ENCODE peak calls at places on chromosomes 3 and 15, in nine cellular contexts. Q is IMR-90, R is bronchial epithelial cell, F is fibroblast of villous mesenchyme, W is astrocyte of the cerebellum, N is mammary epithelial cell, D is neural progenitor cell, G is ascending aorta, O is activated B cell treated with CpG ODN at 0.5 μM for 24 hours. H is an unnamed sample.

GRCh38 chr3:114442251-114442650 is 148.4 kb downstream of the TIGIT start:
- DNase-seq in R (peak), Q (peak), O (no peak), F (peak), N (no peak), W (no peak), G (no peak), D (no peak), H (no peak)

GRCh38 chr15:98609144-98609852 is 39.0 kb upstream of the IGF1R start:
- DNase-seq in N (peak), R (peak), G (no peak), D (peak), F (peak), O (no peak), Q (peak), W (peak), H (peak)

GRCh38 chr3:121430816-121431215 is 115.0 kb downstream of the POLQ start:
- DNase-seq in D (no peak), W (no peak), R (no peak), N (no peak), Q (no peak), G (no peak), O (no peak), F (no peak), H (no peak)

GRCh38 chr3:40920041-40920440 is 279.3 kb upstream of the CTNNB1 start:
- DNase-seq in N (peak), Q (no peak), O (no peak), R (peak), F (peak), G (no peak), D (no peak), W (peak), H (no peak)

GRCh38 chr3:113241292-113242033 is 30.1 kb downstream of the BOC start:
- DNase-seq in D (peak), Q (peak), R (no peak), N (no peak), G (no peak), F (no peak), O (no peak), W (no peak), H (no peak)

GRCh38 chr3:170697803-170698350 is 112.0 kb upstream of the SLC7A14 start:
- DNase-seq in R (no peak), O (no peak), F (no peak), W (no peak), Q (no peak), G (no peak), D (peak), N (no peak), H (no peak)

GRCh38 chr3:10915395-10915794 is 77.2 kb upstream of the SLC6A1 start:
- DNase-seq in Q (no peak), O (no peak), W (no peak), D (no peak), N (no peak), R (no peak), G (no peak), F (no peak), H (no peak)

GRCh38 chr3:71548995-71549394 is 34.5 kb downstream of the FOXP1 start:
- DNase-seq in O (no peak), F (no peak), R (no peak), N (no peak), Q (no peak), D (no peak), W (no peak), G (no peak), H (no peak)

GRCh38 chr15:93027413-93027812 is 61.6 kb downstream of the RGMA start:
- DNase-seq in Q (no peak), D (no peak), N (no peak), R (no peak), F (no peak), G (no peak), W (no peak), O (no peak), H (no peak)

GRCh38 chr15:81023483-81024264 is 23.0 kb downstream of the TLNRD1 start:
- DNase-seq in N (no peak), D (no peak), W (no peak), Q (peak), F (peak), G (peak), R (peak), O (peak), H (no peak)

GRCh38 chr15:89171136-89172072 is 50.0 kb downstream of the RLBP1 start:
- DNase-seq in O (no peak), G (no peak), F (peak), R (peak), Q (peak), N (no peak), D (peak), W (no peak), H (peak)

GRCh38 chr15:73550190-73550589 is 83.0 kb downstream of the NPTN start:
- DNase-seq in Q (no peak), D (no peak), G (no peak), W (no peak), O (no peak), R (no peak), N (no peak), F (no peak), H (no peak)

GRCh38 chr3:197001972-197002700 is 27.5 kb downstream of the MELTF start:
- DNase-seq in G (no peak), N (no peak), Q (no peak), W (no peak), O (no peak), F (peak), R (no peak), D (peak), H (no peak)

GRCh38 chr3:175266993-175267960 is 408.1 kb downstream of the NAALADL2 start:
- DNase-seq in R (peak), D (no peak), N (peak), W (no peak), G (no peak), Q (peak), F (peak), O (no peak), H (no peak)

GRCh38 chr3:65334045-65334665 is 646.4 kb upstream of the ADAMTS9 start:
- DNase-seq in O (no peak), G (no peak), N (no peak), F (no peak), W (no peak), R (no peak), Q (no peak), D (peak), H (no peak)

GRCh38 chr3:127444761-127445160 is 145.8 kb downstream of the TPRA1 start:
- DNase-seq in D (no peak), R (no peak), W (no peak), F (no peak), O (no peak), N (no peak), G (no peak), Q (no peak), H (peak)

GRCh38 chr3:13016083-13016725 is 57.0 kb downstream of the IQSEC1 start:
- DNase-seq in G (no peak), W (no peak), F (no peak), O (peak), R (no peak), D (no peak), N (no peak), Q (no peak), H (no peak)

GRCh38 chr15:39692464-39693327 is 89.9 kb downstream of the FSIP1 start:
- DNase-seq in F (peak), Q (no peak), O (no peak), D (peak), G (no peak), W (no peak), N (no peak), R (peak), H (no peak)

GRCh38 chr3:9270704-9271103 is 21.3 kb upstream of the SRGAP3 start:
- DNase-seq in N (no peak), D (no peak), W (no peak), Q (no peak), O (no peak), R (no peak), F (no peak), G (no peak), H (no peak)

GRCh38 chr3:130529816-130530215 is 12.8 kb downstream of the COL6A6 start:
- DNase-seq in W (no peak), Q (no peak), F (no peak), G (no peak), O (no peak), R (no peak), D (no peak), N (no peak), H (no peak)

GRCh38 chr3:139695701-139696422 is 18.1 kb upstream of the NMNAT3 start:
- DNase-seq in Q (no peak), O (no peak), W (no peak), D (no peak), G (no peak), R (peak), N (no peak), F (no peak), H (no peak)

GRCh38 chr3:196141866-196142673 is 60.2 kb upstream of the TFRC start:
- DNase-seq in N (peak), W (no peak), F (no peak), D (no peak), O (no peak), G (no peak), Q (no peak), R (peak), H (no peak)

GRCh38 chr15:75063338-75063737 is 39.9 kb downstream of the PPCDC start:
- DNase-seq in G (no peak), F (peak), O (no peak), Q (peak), R (no peak), N (no peak), W (peak), D (no peak), H (peak)

GRCh38 chr3:104102386-104102785 is 1264.3 kb upstream of the ALCAM start:
- DNase-seq in R (peak), F (peak), G (no peak), O (no peak), N (peak), D (peak), Q (peak), W (peak), H (no peak)

GRCh38 chr3:40800343-40800742 is 275.6 kb downstream of the ZNF621 start:
- DNase-seq in D (peak), R (peak), O (no peak), Q (peak), W (peak), N (peak), G (no peak), F (peak), H (no peak)

GRCh38 chr15:90947577-90948357 is 6.9 kb upstream of the RCCD1 start:
- DNase-seq in F (no peak), N (no peak), Q (no peak), G (no peak), O (no peak), W (no peak), R (no peak), D (no peak), H (no peak)

GRCh38 chr3:188489639-188490405 is 335.9 kb downstream of the LPP start:
- DNase-seq in O (no peak), W (no peak), Q (peak), G (no peak), N (peak), F (no peak), D (no peak), R (peak), H (no peak)

GRCh38 chr3:159266779-159267178 is 464.9 kb downstream of the MFSD1 start:
- DNase-seq in G (no peak), O (no peak), Q (peak), N (peak), W (no peak), F (no peak), R (peak), D (peak), H (no peak)

DNA sequence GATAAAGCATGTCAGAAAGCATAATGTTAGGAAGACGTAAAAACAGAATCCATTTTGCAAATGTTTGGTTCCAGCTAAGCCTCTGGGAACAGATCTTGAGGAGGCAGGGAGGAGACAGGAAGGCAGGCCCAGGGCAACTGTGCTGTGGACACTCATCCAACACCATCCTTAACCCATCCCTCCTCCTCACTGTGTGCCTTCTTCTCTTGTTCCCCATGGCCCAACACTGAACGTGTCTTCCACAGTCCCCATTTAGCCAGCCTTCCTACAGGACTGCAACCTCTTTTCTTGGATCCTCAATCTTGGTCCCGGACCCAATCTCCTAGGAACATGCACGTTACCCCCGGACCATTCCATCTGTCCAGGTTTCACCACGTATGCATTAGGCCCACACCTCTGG is 15.4 kb downstream of the C2CD4B start:
- DNase-seq in D (no peak), F (no peak), Q (no peak), O (no peak), R (no peak), N (no peak), G (no peak), W (no peak), H (no peak)
- TF ChIP-seq CTCF in D (no peak), F (no peak), Q (no peak), O (no peak), R (no peak), N (no peak), G (no peak), W (no peak), H (no peak)

DNA sequence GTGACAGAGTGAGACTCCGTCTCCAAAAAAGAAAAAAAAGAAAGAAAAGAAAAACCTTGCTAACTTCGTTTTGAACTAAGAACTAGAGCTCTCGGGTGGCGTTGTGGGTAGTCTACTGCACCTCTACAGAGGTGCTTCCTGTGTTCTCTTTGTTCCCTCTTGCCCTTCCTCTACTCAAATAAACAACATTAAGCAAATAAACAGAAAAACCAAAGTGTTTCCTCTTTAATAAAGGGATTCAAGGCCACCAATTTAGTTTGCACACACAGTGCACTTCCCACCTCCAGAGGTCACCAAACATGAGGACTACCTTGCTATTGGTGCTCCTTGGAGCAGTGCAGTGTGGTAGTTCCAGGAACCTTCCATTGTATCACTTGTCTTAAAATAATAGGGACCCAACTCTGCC is 354.2 kb upstream of the TBL1XR1 start:
- DNase-seq in F (no peak), G (no peak), Q (no peak), W (no peak), N (no peak), O (no peak), D (no peak), R (no peak), H (no peak)
- TF ChIP-seq CTCF in F (no peak), G (no peak), Q (no peak), W (no peak), N (no peak), O (no peak), D (no peak), R (no peak), H (no peak)

GRCh38 chr3:176816937-176817336 is 380.3 kb downstream of the TBL1XR1 start:
- DNase-seq in R (no peak), G (no peak), N (no peak), F (no peak), W (no peak), Q (no peak), D (no peak), O (no peak), H (no peak)

DNA sequence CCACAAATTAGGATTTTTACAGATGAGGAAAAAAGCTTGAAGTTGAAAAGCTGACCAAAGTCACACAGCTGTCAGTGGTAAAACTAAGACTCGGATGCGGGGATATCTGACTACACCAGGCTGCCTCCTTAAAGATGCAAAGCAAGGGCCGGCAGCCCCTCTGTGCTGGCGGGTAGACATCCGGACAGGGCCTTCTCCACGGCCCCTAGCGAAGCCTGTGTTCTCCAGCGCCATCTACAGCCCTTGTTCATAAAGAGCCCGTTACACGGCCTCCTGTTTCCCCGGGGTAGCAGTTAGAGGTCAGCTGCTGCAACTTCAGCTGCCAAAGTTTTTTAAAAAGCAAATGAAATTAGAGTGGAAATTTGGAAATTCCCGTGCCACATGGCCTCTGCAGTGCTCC is 383.0 kb downstream of the TBL1XR1 start:
- DNase-seq in W (peak), F (peak), Q (peak), R (peak), D (peak), O (no peak), N (peak), G (no peak), H (peak)
- TF ChIP-seq CTCF in W (peak), F (peak), Q (peak), R (peak), D (peak), O (no peak), N (peak), G (peak), H (peak)

GRCh38 chr3:151282921-151283320 is 4.6 kb upstream of the P2RY14 start:
- DNase-seq in O (no peak), R (peak), N (peak), W (peak), G (no peak), D (peak), F (peak), Q (peak), H (no peak)
- TF ChIP-seq CTCF in O (peak), R (peak), N (peak), W (peak), G (peak), D (peak), F (peak), Q (peak), H (peak)

DNA sequence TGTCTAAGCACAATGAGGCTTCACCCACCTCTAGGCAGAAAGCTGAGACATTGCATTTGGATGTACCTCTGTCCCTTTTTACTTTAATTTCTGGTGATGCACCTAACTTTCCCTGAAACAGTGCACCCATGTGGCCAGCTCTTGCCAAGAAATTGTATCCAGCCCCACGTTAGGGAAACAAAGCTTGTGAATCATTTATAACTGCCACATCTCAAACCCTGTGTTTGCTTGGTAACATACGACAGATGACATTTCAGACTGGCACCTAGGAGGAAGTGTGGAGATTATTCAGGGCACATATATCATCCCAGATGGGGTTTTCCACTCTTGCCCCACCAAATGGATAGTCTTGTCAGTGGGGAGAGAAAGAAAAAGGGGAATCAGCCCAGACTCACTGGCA is 2.1 kb downstream of the CYB561D2 start:
- DNase-seq in N (peak), W (no peak), G (no peak), D (no peak), Q (peak), O (no peak), F (no peak), R (peak), H (no peak)
- TF ChIP-seq CTCF in N (peak), W (peak), G (peak), D (no peak), Q (peak), O (no peak), F (peak), R (peak), H (peak)

DNA sequence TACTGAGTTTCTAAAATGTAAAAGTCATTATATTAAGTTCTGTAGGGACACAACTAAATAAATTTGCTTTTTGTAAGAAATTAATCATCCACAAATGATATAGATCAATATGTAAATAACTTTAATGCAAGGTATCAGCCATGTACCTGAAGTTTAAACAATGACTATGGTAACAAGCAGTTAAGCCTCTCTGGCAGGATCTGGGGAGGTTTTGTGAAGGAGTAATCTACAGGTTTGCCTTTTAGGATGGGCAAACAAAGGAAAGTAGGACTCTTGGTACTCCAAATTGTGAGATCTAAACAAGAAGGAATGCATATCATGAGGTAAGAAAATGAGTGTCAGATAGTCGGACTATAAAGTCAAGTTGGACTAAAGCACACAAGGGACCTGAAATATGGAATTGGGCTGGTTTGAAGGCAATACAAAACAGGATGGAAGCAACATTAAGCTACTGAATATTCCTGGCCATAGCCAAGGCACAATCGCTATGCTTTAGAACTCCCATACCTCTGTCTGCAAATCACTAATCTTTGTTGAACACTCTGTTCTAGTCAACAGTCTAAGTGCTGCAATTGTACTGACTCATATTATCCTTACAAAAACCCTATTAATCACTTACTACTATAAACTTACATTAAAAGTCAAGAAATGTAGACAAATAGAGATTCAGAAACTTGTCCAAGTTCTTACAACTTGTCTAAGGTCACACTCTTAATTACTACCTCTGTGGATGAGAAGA is 412.8 kb downstream of the DIPK2A start:
- DNase-seq in N (no peak), D (no peak), O (no peak), Q (no peak), W (no peak), R (peak), F (no peak), G (no peak), H (no peak)
- TF ChIP-seq CTCF in N (no peak), D (no peak), O (no peak), Q (no peak), W (no peak), R (no peak), F (no peak), G (no peak), H (no peak)

GRCh38 chr15:64981812-64982431 is 7.8 kb downstream of the SPG21 start:
- DNase-seq in D (no peak), O (no peak), R (no peak), F (no peak), W (no peak), N (no peak), Q (no peak), G (no peak), H (no peak)

GRCh38 chr15:64975390-64975789 is 14.3 kb downstream of the SPG21 start:
- DNase-seq in W (no peak), R (no peak), O (no peak), Q (peak), D (no peak), G (no peak), N (no peak), F (no peak), H (no peak)

GRCh38 chr15:64982472-64982871 is 7.2 kb downstream of the SPG21 start:
- DNase-seq in W (no peak), F (peak), G (no peak), N (no peak), Q (peak), O (no peak), D (no peak), R (no peak), H (no peak)

GRCh38 chr15:64979252-64979710 is 10.4 kb downstream of the SPG21 start:
- DNase-seq in R (no peak), Q (no peak), W (no peak), G (no peak), O (no peak), N (no peak), F (no peak), D (peak), H (no peak)
- TF ChIP-seq CTCF in R (no peak), Q (no peak), W (no peak), G (no peak), O (no peak), N (no peak), F (no peak), D (peak), H (no peak)

GRCh38 chr3:97764186-97765055 is at the start of gene ARL6:
- DNase-seq in Q (peak), G (peak), O (peak), F (peak), W (peak), R (peak), D (peak), N (peak), H (peak)
- TF ChIP-seq CTCF in Q (no peak), G (no peak), O (no peak), F (no peak), W (no peak), R (no peak), D (peak), N (no peak), H (peak)

GRCh38 chr15:64095795-64096485 is at the start of gene SNX1:
- DNase-seq in Q (peak), W (peak), R (peak), O (peak), F (peak), G (peak), N (peak), D (peak), H (peak)
- TF ChIP-seq CTCF in Q (no peak), W (peak), R (no peak), O (no peak), F (no peak), G (no peak), N (no peak), D (peak), H (peak)

GRCh38 chr3:156449712-156450574 is 105.0 kb downstream of the SSR3 start:
- DNase-seq in O (no peak), W (no peak), G (no peak), N (peak), Q (peak), D (peak), R (peak), F (peak), H (no peak)
- TF ChIP-seq CTCF in O (no peak), W (peak), G (peak), N (peak), Q (peak), D (peak), R (peak), F (peak), H (peak)